ENCODE peak calls at places on chromosome 3, in nine cellular contexts. I is GM04504; A is cardiac fibroblast; H is PC-3; L is GDM1; O is stimulated activated CD4-positive, alpha-beta T cell treated with anti-CD3 and anti-CD28 coated beads, Interleukin-2, amount 100 ng/mL, for 48 hours; D is heart right ventricle; G is osteocyte; B is activated CD8-positive, alpha-beta memory T cell treated with anti-CD3 and anti-CD28 coated beads for 48 hours. S is an unnamed sample.

GRCh38 chr3:124429129-124429815 is 301.0 kb upstream of the UMPS start:
- DNase-seq in A (peak), H (peak), I (peak), D (no peak), B (no peak), O (no peak), L (no peak), G (no peak), S (no peak)

GRCh38 chr3:131630812-131631211 is 128.0 kb upstream of the MRPL3 start:
- DNase-seq in D (no peak), H (no peak), A (peak), I (peak), G (no peak), B (no peak), O (no peak), L (no peak), S (no peak)

GRCh38 chr3:18443670-18444596 is 18.8 kb upstream of the SATB1 start:
- DNase-seq in B (no peak), G (no peak), O (peak), A (no peak), H (peak), L (no peak), D (peak), I (no peak), S (no peak)

GRCh38 chr3:118987466-118987865 is 47.2 kb downstream of the IGSF11 start:
- DNase-seq in A (peak), G (no peak), O (no peak), H (no peak), D (peak), I (peak), L (no peak), B (no peak), S (peak)

GRCh38 chr3:15211934-15212333 is 5.9 kb downstream of the CAPN7 start:
- DNase-seq in O (no peak), L (no peak), H (no peak), A (no peak), B (no peak), D (no peak), G (no peak), I (no peak), S (no peak)

GRCh38 chr3:194688946-194689345 is 3.3 kb downstream of the FAM43A start:
- DNase-seq in L (no peak), O (no peak), B (no peak), H (no peak), A (peak), D (no peak), G (no peak), I (no peak), S (no peak)

GRCh38 chr3:14468621-14468981 is 66.2 kb downstream of the SLC6A6 start:
- DNase-seq in B (no peak), L (no peak), D (no peak), O (no peak), I (no peak), H (no peak), A (no peak), G (no peak), S (no peak)

GRCh38 chr3:152021951-152022461 is 148.6 kb downstream of the SUCNR1 start:
- DNase-seq in L (peak), G (no peak), B (peak), D (no peak), I (peak), H (peak), O (peak), A (peak), S (peak)

GRCh38 chr3:177529716-177530335 is 332.5 kb upstream of the TBL1XR1 start:
- DNase-seq in A (peak), I (no peak), H (no peak), O (no peak), L (no peak), B (no peak), D (no peak), G (no peak), S (no peak)

GRCh38 chr3:157354722-157355121 is 81.9 kb upstream of the PTX3 start:
- DNase-seq in D (no peak), A (peak), H (peak), G (no peak), I (no peak), L (peak), B (no peak), O (no peak), S (no peak)

GRCh38 chr3:53544357-53544756 is 49.9 kb downstream of the CACNA1D start:
- DNase-seq in B (no peak), D (no peak), H (no peak), I (no peak), A (no peak), O (no peak), G (no peak), L (no peak), S (peak)

GRCh38 chr3:134743006-134743405 is 52.1 kb upstream of the EPHB1 start:
- DNase-seq in L (no peak), D (no peak), O (no peak), G (peak), I (no peak), B (no peak), A (no peak), H (peak), S (no peak)

GRCh38 chr3:79039192-79039591 is 728.6 kb downstream of the ROBO1 start:
- DNase-seq in D (no peak), A (peak), O (no peak), H (peak), B (no peak), L (no peak), G (no peak), I (no peak), S (no peak)

GRCh38 chr3:87498358-87499080 is 222.1 kb upstream of the POU1F1 start:
- DNase-seq in G (no peak), L (no peak), A (no peak), O (no peak), I (no peak), B (no peak), D (no peak), H (peak), S (no peak)

GRCh38 chr3:23696842-23697241 is 108.9 kb upstream of the UBE2E1 start:
- DNase-seq in A (peak), D (no peak), H (no peak), G (no peak), I (no peak), L (no peak), B (no peak), O (no peak), S (no peak)

GRCh38 chr3:188041193-188041592 is 112.8 kb upstream of the LPP start:
- DNase-seq in A (no peak), H (no peak), L (no peak), O (no peak), I (no peak), B (no peak), D (no peak), G (no peak), S (no peak)

GRCh38 chr3:116815831-116816588 is 106.4 kb downstream of the TUSC7 start:
- DNase-seq in L (no peak), H (no peak), B (no peak), A (no peak), G (no peak), I (no peak), D (no peak), O (no peak), S (no peak)

GRCh38 chr3:113890256-113890900 is 51.8 kb downstream of the GRAMD1C start:
- DNase-seq in O (no peak), A (no peak), L (no peak), G (no peak), D (no peak), H (no peak), I (no peak), B (no peak), S (no peak)

GRCh38 chr3:120198305-120198878 is 86.6 kb downstream of the GPR156 start:
- DNase-seq in D (no peak), H (peak), O (no peak), L (peak), I (no peak), B (no peak), G (no peak), A (peak), S (no peak)

GRCh38 chr3:98003306-98003969 is 31.2 kb upstream of the RIOX2 start:
- DNase-seq in O (no peak), L (peak), B (no peak), G (no peak), D (no peak), A (no peak), H (no peak), I (no peak), S (no peak)

GRCh38 chr3:73509812-73510211 is 114.9 kb downstream of the PDZRN3 start:
- DNase-seq in I (no peak), L (no peak), D (no peak), B (no peak), A (no peak), G (no peak), H (no peak), O (no peak), S (no peak)

S was measured in epithelial cell of proximal tubule.